ENCODE peak calls at places on chromosome 21, in five cellular contexts. L is cardiac septum; I is activated CD8-positive, alpha-beta memory T cell treated with anti-CD3 and anti-CD28 coated beads for 4 hours; T is H4; G is activated naive CD4-positive, alpha-beta T cell treated with anti-CD3 and anti-CD28 coated beads, Interleukin-2, amount 10 ng/mL, durations not matched to agents 7 days and 5 days. A is an unnamed sample.

GRCh38 chr21:46110499-46111192 is 12.7 kb downstream of the COL6A2 start:
- DNase-seq in G (peak; percentile 14), I (no peak), T (no peak), L (peak; percentile 81), A (peak; percentile 85)

GRCh38 chr21:42524341-42525227 is 10.9 kb downstream of the SLC37A1 start:
- DNase-seq in L (no peak), G (peak; percentile 56), T (peak; percentile 94), I (peak; percentile 33), A (peak; percentile 89)

GRCh38 chr21:26490771-26491170 is 82.3 kb downstream of the CYYR1 start:
- DNase-seq in G (no peak), I (no peak), L (no peak), T (no peak), A (no peak)

GRCh38 chr21:33937146-33937545 is 21.5 kb upstream of the ATP5PO start:
- DNase-seq in L (no peak), G (no peak), T (no peak), I (no peak), A (no peak)

GRCh38 chr21:42067531-42068255 is 3.4 kb upstream of the UMODL1 start:
- DNase-seq in I (no peak), G (no peak), T (no peak), L (no peak), A (no peak)

GRCh38 chr21:44078411-44078981 is 28.7 kb upstream of the PWP2 start:
- DNase-seq in L (peak; percentile 17), I (no peak), G (no peak), T (no peak), A (no peak)

GRCh38 chr21:45259206-45259795 is 28.4 kb downstream of the POFUT2 start:
- DNase-seq in L (no peak), G (no peak), T (no peak), I (no peak), A (no peak)

GRCh38 chr21:31470896-31471694 is 127.0 kb upstream of the TIAM1 start:
- DNase-seq in L (no peak), I (no peak), G (no peak), T (no peak), A (peak; percentile 78)

GRCh38 chr21:17455451-17455850 is 57.4 kb upstream of the CXADR start:
- DNase-seq in L (no peak), T (no peak), I (no peak), G (no peak), A (no peak)

GRCh38 chr21:45441431-45442255 is 36.7 kb downstream of the COL18A1 start:
- DNase-seq in I (no peak), T (no peak), L (no peak), G (no peak), A (no peak)

GRCh38 chr21:43600642-43601397 is 58.5 kb downstream of the HSF2BP start:
- DNase-seq in L (no peak), G (no peak), I (no peak), T (peak; percentile 90), A (no peak)

GRCh38 chr21:33684923-33685560 is 42.7 kb downstream of the ITSN1 start:
- DNase-seq in L (no peak), G (no peak), T (no peak), I (no peak), A (no peak)

GRCh38 chr21:46183910-46184624 is at the start of gene SPATC1L:
- DNase-seq in G (peak; percentile 65), T (no peak), I (peak; percentile 14), L (peak; percentile 84), A (no peak)

GRCh38 chr21:46425061-46425460 is 33.6 kb upstream of the DIP2A start:
- DNase-seq in T (no peak), L (no peak), G (no peak), I (no peak), A (no peak)

GRCh38 chr21:43958364-43959158 is 53.5 kb upstream of the TRAPPC10 start:
- DNase-seq in L (no peak), T (no peak), G (no peak), I (no peak), A (no peak)

GRCh38 chr21:26732442-26733221 is 112.6 kb downstream of the ADAMTS1 start:
- DNase-seq in L (no peak), G (peak; percentile 35), T (peak; percentile 51), I (no peak), A (no peak)

GRCh38 chr21:43731891-43732711 is 13.2 kb downstream of the PDXK start:
- DNase-seq in L (peak; percentile 74), G (no peak), T (no peak), I (no peak), A (no peak)

GRCh38 chr21:41510500-41510899 is 2.5 kb upstream of the TMPRSS2 start:
- DNase-seq in I (no peak), L (no peak), T (no peak), G (no peak), A (no peak)

GRCh38 chr21:31479222-31479621 is 135.2 kb upstream of the TIAM1 start:
- DNase-seq in L (no peak), G (no peak), I (no peak), T (no peak), A (no peak)

GRCh38 chr21:39472211-39472610 is 20.4 kb downstream of the SH3BGR start:
- DNase-seq in T (no peak), I (no peak), G (no peak), L (no peak), A (no peak)

GRCh38 chr21:23374155-23374554 is 2233.1 kb downstream of the MRPL39 start:
- DNase-seq in T (no peak), I (no peak), L (no peak), G (no peak), A (no peak)

GRCh38 chr21:31326478-31327247 is 17.4 kb downstream of the TIAM1 start:
- DNase-seq in G (peak; percentile 61), L (no peak), I (no peak), T (no peak), A (no peak)

GRCh38 chr21:38669186-38669585 is 136.5 kb upstream of the ETS2 start:
- DNase-seq in T (peak; percentile 63), L (no peak), G (no peak), I (no peak), A (no peak)

GRCh38 chr21:15592271-15592860 is 137.4 kb upstream of the USP25 start:
- DNase-seq in G (no peak), I (no peak), L (no peak), T (peak; percentile 37), A (no peak)

GRCh38 chr21:35484856-35485255 is 435.8 kb upstream of the RUNX1 start:
- DNase-seq in L (no peak), G (no peak), I (no peak), T (no peak), A (no peak)

GRCh38 chr21:44299458-44300261 is at the start of gene PFKL:
- DNase-seq in G (peak; percentile 82), T (peak; percentile 62), L (peak; percentile 88), I (peak; percentile 18), A (peak; percentile 93)

GRCh38 chr21:31283025-31283424 is 61.0 kb downstream of the TIAM1 start:
- DNase-seq in I (no peak), G (no peak), L (no peak), T (no peak), A (no peak)

GRCh38 chr21:24671901-24672300 is 935.4 kb downstream of the MRPL39 start:
- DNase-seq in T (no peak), G (no peak), I (no peak), L (no peak), A (no peak)

GRCh38 chr21:29749223-29749622 is 190.6 kb downstream of the GRIK1 start:
- DNase-seq in L (no peak), T (no peak), I (no peak), G (no peak), A (no peak)

GRCh38 chr21:42039911-42040351 is 29.8 kb upstream of the ZBTB21 start:
- DNase-seq in G (no peak), T (peak; percentile 70), L (no peak), I (no peak), A (no peak)

GRCh38 chr21:46295177-46295711 is 9.1 kb downstream of the YBEY start:
- DNase-seq in I (no peak), G (no peak), L (no peak), T (no peak), A (no peak)

GRCh38 chr21:34640858-34641257 is 25.9 kb upstream of the RCAN1 start:
- DNase-seq in T (peak; percentile 85), I (no peak), G (no peak), L (no peak), A (no peak)

GRCh38 chr21:15208787-15209186 is 144.0 kb upstream of the NRIP1 start:
- DNase-seq in T (no peak), L (no peak), G (no peak), I (no peak), A (no peak)

GRCh38 chr21:35102488-35103407 is 53.6 kb upstream of the RUNX1 start:
- DNase-seq in G (peak; percentile 67), L (peak; percentile 81), I (peak; percentile 4), T (no peak), A (no peak)

GRCh38 chr21:43328171-43328570 is 98.8 kb downstream of the SIK1 start:
- DNase-seq in T (no peak), G (no peak), I (no peak), L (no peak), A (no peak)

GRCh38 chr21:8991088-8991907 is 1530.1 kb upstream of the TPTE start:
- DNase-seq in G (no peak), T (no peak), L (no peak), I (no peak), A (peak; percentile 89)

A was measured in mesenteric fat pad.